ENCODE peak calls at places on chromosomes 12 and 14, in four cellular contexts. V is GM12891, M is K562, C is GM12878. N is an unnamed sample.

GRCh38 chr12:67928621-67929369 is 60.5 kb upstream of the IFNG-AS1 start:
- DNase-seq in V (no peak), M (no peak), C (no peak), N (no peak)

GRCh38 chr12:41680155-41680554 is 464.5 kb downstream of the GXYLT1 start:
- DNase-seq in V (no peak), M (no peak), C (no peak), N (no peak)

GRCh38 chr12:49340095-49340870 is 3.3 kb upstream of the C1QL4 start:
- DNase-seq in V (no peak), C (no peak), M (no peak), N (no peak)

GRCh38 chr14:100590726-100591452 is 3.7 kb upstream of the BEGAIN start:
- DNase-seq in C (no peak), V (no peak), M (no peak), N (no peak)

GRCh38 chr12:126362490-126362889 is 1297.3 kb downstream of the AACS start:
- DNase-seq in C (no peak), M (no peak), V (no peak), N (no peak)

GRCh38 chr12:66804555-66804954 is 125.7 kb upstream of the GRIP1 start:
- DNase-seq in C (no peak), V (no peak), M (no peak), N (no peak)

GRCh38 chr14:102138935-102139247 is 806 bp upstream of the WDR20 start:
- DNase-seq in C (no peak), M (no peak), V (no peak), N (no peak)

GRCh38 chr14:84095796-84096195 is 1434.1 kb upstream of the FLRT2 start:
- DNase-seq in V (no peak), C (no peak), M (no peak), N (no peak)

GRCh38 chr12:57483466-57483865 is 3.8 kb upstream of the ARHGAP9 start:
- DNase-seq in V (no peak), M (no peak), C (no peak), N (no peak)

GRCh38 chr14:95663226-95663797 is 22.9 kb upstream of the TCL1B start:
- DNase-seq in M (no peak), V (no peak), C (peak; percentile 49), N (no peak)

GRCh38 chr14:44165286-44165685 is 341.8 kb downstream of the FSCB start:
- DNase-seq in M (no peak), C (no peak), V (no peak), N (no peak)

DNA sequence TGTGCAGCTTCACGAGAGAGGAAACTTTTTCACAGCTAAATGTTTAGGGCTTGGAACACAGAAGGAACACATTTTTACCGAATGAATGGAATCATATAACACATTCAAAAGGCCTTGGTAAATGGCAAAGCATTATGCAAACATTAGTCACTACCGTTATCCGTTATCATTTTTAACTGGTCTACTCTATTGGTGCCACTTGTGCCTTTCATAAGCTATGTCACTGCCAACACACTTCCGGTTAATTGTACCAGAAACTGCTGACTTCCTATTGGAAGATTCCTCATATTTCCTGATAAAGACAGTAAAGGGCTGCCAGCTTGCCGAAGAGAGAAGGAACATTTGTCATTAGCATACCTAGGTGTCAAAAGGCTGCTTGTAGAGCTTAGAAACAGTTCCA is 169.2 kb downstream of the APAF1 start:
- DNase-seq in C (no peak), V (no peak), M (no peak), N (no peak)
- TF ChIP-seq SPI1 in C (no peak), V (no peak), M (no peak), N (no peak)

GRCh38 chr12:79512068-79512467 is 178.7 kb downstream of the PAWR start:
- DNase-seq in V (no peak), M (no peak), C (no peak), N (no peak)

GRCh38 chr12:79508622-79509021 is 182.1 kb downstream of the PAWR start:
- DNase-seq in V (no peak), M (no peak), C (no peak), N (no peak)
- TF ChIP-seq SPI1 in V (no peak), M (no peak), C (no peak), N (no peak)

GRCh38 chr14:21068521-21069387 is 1.4 kb upstream of the ARHGEF40 start:
- DNase-seq in C (no peak), M (peak; percentile 68), V (no peak), N (peak; percentile 72)
- TF ChIP-seq SPI1 in C (no peak), M (no peak), V (no peak), N (no peak)

GRCh38 chr12:89492883-89493282 is 31.7 kb downstream of the GALNT4 start:
- DNase-seq in M (no peak), C (no peak), V (no peak), N (no peak)

GRCh38 chr12:89490922-89491321 is 33.7 kb downstream of the GALNT4 start:
- DNase-seq in C (no peak), V (no peak), M (no peak), N (no peak)

GRCh38 chr12:89497005-89497404 is 27.6 kb downstream of the GALNT4 start:
- DNase-seq in V (no peak), C (no peak), M (no peak), N (no peak)

GRCh38 chr12:89494411-89495231 is 30.0 kb downstream of the GALNT4 start:
- DNase-seq in V (no peak), C (no peak), M (peak; percentile 31), N (no peak)

DNA sequence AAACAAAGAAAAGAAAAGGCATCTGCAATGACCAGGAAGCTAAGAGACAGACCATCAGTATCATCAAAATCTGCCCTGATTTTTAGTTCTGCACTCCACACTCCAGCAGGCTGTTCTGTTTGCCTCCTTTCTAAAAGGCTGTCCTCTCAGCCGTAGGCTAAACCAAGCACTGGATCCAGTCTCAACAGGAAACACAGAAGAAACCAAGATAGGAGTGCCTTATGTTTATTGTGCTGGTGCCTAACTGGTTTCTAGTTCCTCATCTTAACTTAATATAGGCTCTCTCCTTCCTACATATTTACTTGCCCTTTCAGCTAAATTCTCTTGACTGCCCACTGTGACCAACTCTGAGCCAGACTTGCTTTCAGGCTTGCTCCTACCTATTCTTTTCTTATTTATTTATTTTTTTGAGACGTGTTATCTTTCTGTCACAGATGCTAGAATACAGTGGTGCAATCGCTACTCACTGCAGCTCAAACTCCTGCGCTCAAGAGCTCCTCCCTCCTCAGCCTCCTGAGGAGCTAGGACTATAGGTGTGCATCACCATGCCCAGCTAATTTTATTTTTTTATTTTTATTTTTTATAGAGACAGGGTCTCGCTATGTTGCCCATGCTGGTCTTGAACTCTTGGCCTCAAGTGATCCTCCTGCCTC is 30.8 kb downstream of the GALNT4 start:
- DNase-seq in C (no peak), M (no peak), V (no peak), N (no peak)
- TF ChIP-seq SPI1 in C (no peak), M (no peak), V (no peak), N (no peak)

GRCh38 chr12:15206831-15207394 is 14.3 kb downstream of the RERG start:
- DNase-seq in M (no peak), V (no peak), C (no peak), N (no peak)
- TF ChIP-seq SPI1 in M (no peak), V (no peak), C (no peak), N (no peak)

GRCh38 chr14:50039734-50040400 is 76.5 kb downstream of the VCPKMT start:
- DNase-seq in C (no peak), V (no peak), M (no peak), N (peak; percentile 90)

GRCh38 chr14:50039120-50039517 is 77.3 kb downstream of the VCPKMT start:
- DNase-seq in V (no peak), M (no peak), C (no peak), N (no peak)

GRCh38 chr14:50041980-50042379 is 74.4 kb downstream of the VCPKMT start:
- DNase-seq in M (no peak), V (no peak), C (no peak), N (no peak)

GRCh38 chr14:50040905-50041465 is 75.4 kb downstream of the VCPKMT start:
- DNase-seq in C (no peak), V (no peak), M (no peak), N (no peak)

DNA sequence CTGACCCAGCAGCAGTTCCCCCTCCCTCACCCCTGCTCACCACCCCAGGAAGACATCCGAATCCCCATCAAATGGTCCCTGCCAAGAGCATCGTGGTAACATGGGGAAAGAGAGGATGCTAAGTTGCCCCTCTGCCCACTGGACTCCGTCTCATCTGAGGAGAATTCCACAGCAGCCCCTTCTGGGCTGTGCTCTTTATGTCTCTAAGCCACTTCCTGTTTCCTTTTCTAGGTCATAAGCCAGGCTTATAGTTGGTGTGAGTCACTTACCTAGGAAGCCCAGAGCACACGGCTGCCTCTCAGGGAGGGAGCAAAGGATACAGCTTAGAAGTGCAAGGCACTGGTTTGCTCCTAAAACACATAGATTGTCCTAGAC is 76.0 kb downstream of the VCPKMT start:
- DNase-seq in C (no peak), V (no peak), M (no peak), N (peak; percentile 44)
- TF ChIP-seq SPI1 in C (peak; percentile 91), V (peak; percentile 91), M (peak; percentile 95), N (peak; percentile 93)

GRCh38 chr14:22271838-22272237 is 317.2 kb downstream of the DAD1 start:
- DNase-seq in V (no peak), C (no peak), M (no peak), N (no peak)

GRCh38 chr14:22265319-22266140 is 323.5 kb downstream of the DAD1 start:
- DNase-seq in M (no peak), V (no peak), C (no peak), N (no peak)

GRCh38 chr14:22266683-22267082 is 322.3 kb downstream of the DAD1 start:
- DNase-seq in C (no peak), M (no peak), V (no peak), N (no peak)

GRCh38 chr14:22266141-22266442 is 322.9 kb downstream of the DAD1 start:
- DNase-seq in C (no peak), M (no peak), V (no peak), N (no peak)

GRCh38 chr14:22268875-22269274 is 320.1 kb downstream of the DAD1 start:
- DNase-seq in M (no peak), C (no peak), V (no peak), N (no peak)
- TF ChIP-seq SPI1 in M (no peak), C (no peak), V (no peak), N (no peak)

GRCh38 chr14:94058674-94059138 is 22.3 kb downstream of the DDX24 start:
- DNase-seq in M (no peak), V (no peak), C (no peak), N (no peak)

GRCh38 chr14:94058128-94058673 is 22.8 kb downstream of the DDX24 start:
- DNase-seq in V (no peak), C (no peak), M (no peak), N (no peak)

GRCh38 chr14:94059998-94060397 is 21.0 kb downstream of the DDX24 start:
- DNase-seq in C (no peak), M (no peak), V (no peak), N (no peak)

GRCh38 chr14:94066089-94066676 is 14.8 kb downstream of the DDX24 start:
- DNase-seq in M (no peak), C (no peak), V (no peak), N (no peak)

DNA sequence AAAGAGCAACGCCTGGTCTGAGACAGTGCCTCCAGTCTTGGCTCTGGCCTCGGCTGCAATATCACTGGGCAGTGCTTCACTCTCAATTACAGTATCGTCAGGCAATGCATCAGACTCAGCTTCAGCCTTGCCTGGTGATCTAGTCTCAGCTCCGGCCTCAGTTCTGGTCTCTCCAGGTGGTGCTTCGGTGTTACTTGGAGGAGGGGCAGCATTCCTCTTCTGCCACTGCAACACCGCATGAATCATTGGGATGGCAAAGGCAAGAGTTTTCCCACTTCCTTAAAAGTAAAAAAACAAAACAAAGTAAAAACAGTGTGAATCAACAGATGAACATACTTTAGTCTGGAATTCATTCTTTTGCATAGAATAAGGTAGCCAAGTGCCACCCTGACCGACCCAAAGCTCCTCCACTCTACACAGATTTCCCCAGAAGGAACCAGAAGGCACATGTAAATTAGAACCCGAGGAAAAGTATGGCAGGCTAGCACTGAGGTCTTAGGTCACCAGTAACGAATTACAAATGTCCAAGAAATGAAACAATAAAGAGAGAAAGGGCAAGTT is 18.6 kb downstream of the DDX24 start:
- DNase-seq in C (no peak), V (no peak), M (no peak), N (no peak)
- TF ChIP-seq SPI1 in C (no peak), V (no peak), M (no peak), N (no peak)

N was measured in HL-60.